ENCODE peak calls at places on chromosome 13, in seven cellular contexts. One of them, this sample, is unnamed.

GRCh38 chr13:113653264-113654174 is 4.5 kb downstream of the ATP4B start:
- DNase-seq in ecto neural progenitor cell: no peak
- DNase-seq in cardiac fibroblast: no peak
- DNase-seq in Caco-2: peak
- DNase-seq in stimulated activated CD8-positive, alpha-beta memory T cell treated with anti-CD3 and anti-CD28 coated beads, Interleukin-7, amount 100 ng/mL, for 1 hour: no peak
- DNase-seq in amniotic stem cell: no peak
- DNase-seq in progenitor cell of endocrine pancreas: no peak
- DNase-seq in this sample: no peak

GRCh38 chr13:29840585-29840984 is 9.8 kb downstream of the UBL3 start:
- DNase-seq in ecto neural progenitor cell: no peak
- DNase-seq in cardiac fibroblast: no peak
- DNase-seq in Caco-2: no peak
- DNase-seq in stimulated activated CD8-positive, alpha-beta memory T cell treated with anti-CD3 and anti-CD28 coated beads, Interleukin-7, amount 100 ng/mL, for 1 hour: no peak
- DNase-seq in amniotic stem cell: no peak
- DNase-seq in progenitor cell of endocrine pancreas: no peak
- DNase-seq in this sample: no peak

GRCh38 chr13:49098771-49099512 is 121.2 kb upstream of the MLNR start:
- DNase-seq in ecto neural progenitor cell: no peak
- DNase-seq in cardiac fibroblast: peak
- DNase-seq in Caco-2: no peak
- DNase-seq in stimulated activated CD8-positive, alpha-beta memory T cell treated with anti-CD3 and anti-CD28 coated beads, Interleukin-7, amount 100 ng/mL, for 1 hour: no peak
- DNase-seq in amniotic stem cell: no peak
- DNase-seq in progenitor cell of endocrine pancreas: no peak
- DNase-seq in this sample: no peak

GRCh38 chr13:39269004-39269403 is 230.7 kb downstream of the NHLRC3 start:
- DNase-seq in ecto neural progenitor cell: no peak
- DNase-seq in cardiac fibroblast: no peak
- DNase-seq in Caco-2: no peak
- DNase-seq in stimulated activated CD8-positive, alpha-beta memory T cell treated with anti-CD3 and anti-CD28 coated beads, Interleukin-7, amount 100 ng/mL, for 1 hour: no peak
- DNase-seq in amniotic stem cell: no peak
- DNase-seq in progenitor cell of endocrine pancreas: no peak
- DNase-seq in this sample: no peak

GRCh38 chr13:76711515-76712182 is 174.6 kb downstream of the KCTD12 start:
- DNase-seq in ecto neural progenitor cell: no peak
- DNase-seq in cardiac fibroblast: peak
- DNase-seq in Caco-2: no peak
- DNase-seq in stimulated activated CD8-positive, alpha-beta memory T cell treated with anti-CD3 and anti-CD28 coated beads, Interleukin-7, amount 100 ng/mL, for 1 hour: no peak
- DNase-seq in amniotic stem cell: peak
- DNase-seq in progenitor cell of endocrine pancreas: no peak
- DNase-seq in this sample: no peak

GRCh38 chr13:27483421-27483820 is 33.1 kb upstream of the MTIF3 start:
- DNase-seq in ecto neural progenitor cell: no peak
- DNase-seq in cardiac fibroblast: no peak
- DNase-seq in Caco-2: no peak
- DNase-seq in stimulated activated CD8-positive, alpha-beta memory T cell treated with anti-CD3 and anti-CD28 coated beads, Interleukin-7, amount 100 ng/mL, for 1 hour: no peak
- DNase-seq in amniotic stem cell: no peak
- DNase-seq in progenitor cell of endocrine pancreas: no peak
- DNase-seq in this sample: no peak

GRCh38 chr13:32135655-32136054 is 104.1 kb downstream of the FRY start:
- DNase-seq in ecto neural progenitor cell: no peak
- DNase-seq in cardiac fibroblast: no peak
- DNase-seq in Caco-2: no peak
- DNase-seq in stimulated activated CD8-positive, alpha-beta memory T cell treated with anti-CD3 and anti-CD28 coated beads, Interleukin-7, amount 100 ng/mL, for 1 hour: no peak
- DNase-seq in amniotic stem cell: no peak
- DNase-seq in progenitor cell of endocrine pancreas: no peak
- DNase-seq in this sample: no peak

GRCh38 chr13:74575729-74576125 is 441.5 kb upstream of the KLF12 start:
- DNase-seq in ecto neural progenitor cell: peak
- DNase-seq in cardiac fibroblast: peak
- DNase-seq in Caco-2: no peak
- DNase-seq in stimulated activated CD8-positive, alpha-beta memory T cell treated with anti-CD3 and anti-CD28 coated beads, Interleukin-7, amount 100 ng/mL, for 1 hour: no peak
- DNase-seq in amniotic stem cell: peak
- DNase-seq in progenitor cell of endocrine pancreas: peak
- DNase-seq in this sample: no peak